ENCODE peak calls at places on chromosomes 5 and 9, in four cellular contexts. R, X, N and E are unnamed samples.
A peak's percentile ranks its signal among the peaks of the same experiment; 100 is the strongest.

GRCh38 chr9:102986425-102986824 is 8.7 kb upstream of the CYLC2 start:
- DNase-seq in R (no peak), N (no peak), X (no peak), E (no peak)

GRCh38 chr5:107564896-107565295 is 105.8 kb downstream of the EFNA5 start:
- DNase-seq in R (no peak), N (no peak), X (no peak), E (no peak)

GRCh38 chr5:131220566-131220965 is 43.3 kb upstream of the CDC42SE2 start:
- DNase-seq in N (no peak), X (no peak), R (no peak), E (no peak)

GRCh38 chr5:160369990-160370712 is at the start of gene C1QTNF2:
- DNase-seq in R (peak; percentile 88), N (peak; percentile 50), X (peak; percentile 75), E (no peak)

GRCh38 chr9:38421498-38422211 is 2.6 kb downstream of the IGFBPL1 start:
- DNase-seq in R (no peak), N (no peak), X (no peak), E (no peak)

GRCh38 chr9:138042640-138043039 is 165.1 kb downstream of the CACNA1B start:
- DNase-seq in N (no peak), R (no peak), X (no peak), E (peak; percentile 61)

GRCh38 chr5:174301848-174302625 is 256.5 kb downstream of the NSG2 start:
- DNase-seq in R (no peak), N (no peak), X (no peak), E (no peak)

GRCh38 chr9:93128715-93129224 is 5.3 kb downstream of the NINJ1 start:
- DNase-seq in N (no peak), R (no peak), X (no peak), E (no peak)

GRCh38 chr5:58933891-58934628 is 351.2 kb downstream of the RAB3C start:
- DNase-seq in N (no peak), X (no peak), R (no peak), E (no peak)

GRCh38 chr5:17077447-17078233 is 139.8 kb upstream of the BASP1 start:
- DNase-seq in X (no peak), R (no peak), N (no peak), E (no peak)

GRCh38 chr9:128523199-128523925 is 18.8 kb downstream of the GLE1 start:
- DNase-seq in R (no peak), N (no peak), X (peak; percentile 58), E (no peak)

GRCh38 chr9:99822096-99822595 is 461 bp downstream of the NR4A3 start:
- DNase-seq in N (no peak), R (peak; percentile 80), X (no peak), E (no peak)

GRCh38 chr9:120413121-120414048 is 166.6 kb downstream of the CDK5RAP2 start:
- DNase-seq in N (no peak), X (no peak), R (no peak), E (no peak)

GRCh38 chr9:87601175-87601574 is 103.5 kb downstream of the DAPK1 start:
- DNase-seq in N (peak; percentile 76), X (peak; percentile 49), R (no peak), E (peak; percentile 33)

GRCh38 chr9:15149450-15149849 is 157.6 kb downstream of the TTC39B start:
- DNase-seq in N (no peak), X (no peak), R (no peak), E (no peak)

GRCh38 chr5:142012792-142013388 is at the start of gene GNPDA1:
- DNase-seq in R (peak; percentile 87), N (peak; percentile 81), X (peak; percentile 94), E (peak; percentile 69)

GRCh38 chr9:68546596-68547390 is 6.1 kb upstream of the TMEM252 start:
- DNase-seq in X (no peak), N (no peak), R (no peak), E (no peak)
- TF ChIP-seq CTCF in X (no peak), N (no peak), R (no peak), E (no peak)

GRCh38 chr5:69364850-69365249 is 4.5 kb downstream of the AK6 start:
- DNase-seq in R (no peak), N (no peak), X (no peak), E (no peak)

GRCh38 chr5:69368458-69369368 is 607 bp downstream of the AK6 start:
- DNase-seq in N (peak; percentile 3), R (no peak), X (peak; percentile 43), E (no peak)

GRCh38 chr5:69369369-69370121 is at the start of the genes AK6, RAD17 and TAF9:
- DNase-seq in N (peak; percentile 90), X (peak; percentile 95), R (peak; percentile 96), E (peak; percentile 90)

GRCh38 chr5:69364414-69364813 is 4.9 kb downstream of the AK6 start:
- DNase-seq in R (no peak), N (no peak), X (peak; percentile 15), E (no peak)

DNA sequence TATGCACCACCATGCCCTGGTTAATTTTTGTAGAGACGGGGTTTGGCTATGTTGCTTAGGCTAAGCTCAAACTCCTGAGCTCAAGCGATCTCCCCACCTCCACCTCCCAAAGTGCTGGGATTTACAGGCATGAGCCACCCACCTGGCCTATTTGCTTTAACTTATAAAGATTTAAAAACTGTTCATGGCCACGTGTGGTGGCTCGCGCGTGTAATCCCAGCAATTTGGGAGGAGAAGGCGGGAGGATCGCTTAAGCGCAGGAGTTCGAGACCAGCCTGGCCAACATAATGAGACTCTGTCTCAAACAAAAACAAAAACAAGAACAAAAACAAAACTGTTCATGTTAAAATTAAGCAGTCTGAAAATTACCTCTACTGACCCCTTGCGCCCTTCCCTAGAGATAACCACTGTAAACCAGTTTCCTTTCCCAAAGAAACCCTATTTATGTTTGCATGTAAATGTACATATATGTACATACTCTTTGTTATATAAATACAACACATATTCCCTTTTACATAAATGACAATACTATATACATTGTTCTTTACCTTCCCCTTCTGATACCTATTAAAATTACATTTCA is 1.5 kb downstream of the AK6 start:
- DNase-seq in X (no peak), N (no peak), R (no peak), E (no peak)
- H3K4me3 ChIP-seq in X (peak overlapping the region; percentile 81), N (peak overlapping the region; percentile 94), R (peak overlapping the region; percentile 87), E (no peak overlapping the region)

DNA sequence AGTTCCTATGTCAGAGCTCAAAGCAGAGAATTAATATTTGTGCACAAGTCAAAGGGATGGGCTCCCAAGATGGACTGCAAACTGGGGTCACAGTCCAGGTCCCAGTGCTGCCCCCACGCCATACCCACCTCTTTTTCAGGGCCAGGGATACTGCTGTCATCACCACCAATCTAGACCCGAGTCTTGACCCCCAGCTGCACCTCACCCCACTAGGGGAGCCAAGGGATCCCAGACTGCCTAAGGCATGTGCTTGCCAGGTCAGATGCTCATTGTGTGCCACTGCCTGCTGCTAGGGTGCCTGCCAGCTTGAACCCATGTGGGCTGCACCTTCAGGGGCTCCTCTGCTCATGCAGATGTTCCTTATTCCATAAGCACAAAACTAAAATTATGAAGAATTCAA is 215.6 kb upstream of the NREP start:
- DNase-seq in N (no peak), X (no peak), R (no peak), E (no peak)
- TF ChIP-seq CTCF in N (no peak), X (no peak), R (no peak), E (no peak)

GRCh38 chr9:83651558-83651957 is 28.6 kb downstream of the IDNK start:
- DNase-seq in X (no peak), R (no peak), N (no peak), E (no peak)

GRCh38 chr9:83649080-83649479 is 26.1 kb downstream of the IDNK start:
- DNase-seq in X (peak; percentile 68), R (no peak), N (peak; percentile 65), E (peak; percentile 24)

GRCh38 chr9:83642784-83643183 is 19.8 kb downstream of the IDNK start:
- DNase-seq in N (no peak), X (no peak), R (no peak), E (no peak)

GRCh38 chr9:83649515-83649914 is 26.6 kb downstream of the IDNK start:
- DNase-seq in R (no peak), N (no peak), X (no peak), E (no peak)

DNA sequence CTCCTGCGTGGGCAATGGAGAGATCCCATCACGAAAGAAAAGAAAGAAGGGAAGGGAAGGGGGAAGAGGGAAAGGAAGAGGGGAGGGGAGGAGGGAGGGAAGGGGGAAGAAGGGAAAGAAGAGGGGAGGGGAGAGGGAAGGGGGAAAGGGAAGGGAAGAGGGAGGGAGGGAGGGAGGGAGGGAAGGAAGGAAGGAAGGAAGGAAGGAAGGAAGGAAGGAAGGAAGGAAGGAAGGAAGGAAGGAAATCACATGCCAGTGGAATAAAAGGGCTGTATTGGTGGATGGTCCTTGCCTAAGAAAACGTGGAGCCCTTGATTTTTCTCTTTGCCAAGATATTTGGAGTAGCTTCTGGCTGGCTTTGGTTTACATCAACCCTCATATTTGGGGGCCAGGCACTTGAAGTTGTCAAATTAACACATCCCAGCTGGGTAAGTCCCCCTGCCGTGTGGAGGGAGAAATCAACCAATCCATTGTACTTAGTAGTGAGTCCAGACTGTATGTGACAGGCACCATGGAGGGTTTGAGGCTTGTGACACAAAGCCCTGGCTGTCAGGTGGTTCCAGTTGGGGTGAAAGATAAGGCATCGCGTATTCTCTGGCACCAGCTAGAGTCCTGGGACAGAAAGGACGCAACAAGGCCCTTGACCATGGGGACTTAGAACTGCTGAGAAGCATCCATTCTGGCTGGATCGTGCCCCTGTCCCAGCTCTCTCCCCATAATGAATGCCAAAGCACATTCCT is 23.7 kb downstream of the IDNK start:
- DNase-seq in X (no peak), N (no peak), R (no peak), E (no peak)
- H3K4me3 ChIP-seq in X (no peak overlapping the region), N (no peak overlapping the region), R (no peak overlapping the region), E (no peak overlapping the region)

DNA sequence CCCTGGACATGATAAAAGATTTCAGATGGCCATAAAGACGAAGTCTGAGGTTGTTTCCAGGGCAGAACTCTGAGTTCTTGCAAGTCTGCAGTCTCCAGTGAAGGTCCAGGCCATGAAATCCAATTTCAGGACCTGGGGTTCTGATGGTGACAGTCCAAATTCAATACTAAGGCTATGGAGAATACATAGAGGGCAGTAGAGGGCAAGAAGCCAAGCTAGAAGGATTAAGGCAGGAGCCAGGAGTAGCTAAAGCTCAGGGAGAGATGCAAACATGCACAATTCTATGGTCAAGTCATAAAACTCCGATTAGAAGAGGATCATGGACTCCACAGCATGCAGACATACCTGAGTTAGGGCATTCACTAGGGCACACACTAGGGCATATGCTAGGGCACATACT is 11.4 kb downstream of the SLIT3 start:
- DNase-seq in X (no peak), R (no peak), N (no peak), E (no peak)
- TF ChIP-seq CTCF in X (peak; percentile 13), R (no peak), N (peak; percentile 35), E (no peak)

GRCh38 chr5:173242079-173242478 is 7.1 kb upstream of the NKX2-5 start:
- DNase-seq in R (no peak), N (no peak), X (no peak), E (peak; percentile 68)

GRCh38 chr5:173243808-173244305 is 8.9 kb upstream of the NKX2-5 start:
- DNase-seq in R (peak; percentile 74), N (no peak), X (no peak), E (no peak)

GRCh38 chr5:173242675-173243085 is 7.7 kb upstream of the NKX2-5 start:
- DNase-seq in N (no peak), R (peak; percentile 69), X (no peak), E (no peak)

GRCh38 chr5:173245319-173246134 is 10.5 kb upstream of the NKX2-5 start:
- DNase-seq in R (peak; percentile 72), N (no peak), X (no peak), E (no peak)

DNA sequence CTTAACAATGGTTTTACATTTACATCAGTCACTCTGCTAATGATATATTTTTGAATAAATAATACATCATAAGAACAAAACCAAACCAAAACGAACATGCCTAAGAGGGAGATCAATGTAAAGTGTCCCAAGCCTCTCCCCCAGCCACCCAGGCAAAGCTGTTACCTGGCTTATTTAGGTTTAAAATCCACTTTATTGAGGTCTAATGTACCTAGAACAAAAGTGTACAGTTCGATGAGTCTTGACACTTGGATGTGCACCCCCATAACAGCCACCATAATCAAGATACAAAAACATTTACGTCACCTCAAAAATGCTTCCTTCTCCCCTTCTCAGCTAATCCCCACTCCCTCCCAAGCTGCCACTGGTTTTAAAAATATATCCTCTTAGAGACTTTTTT is 8.2 kb upstream of the NKX2-5 start:
- DNase-seq in R (peak; percentile 4), N (no peak), X (no peak), E (no peak)
- H3K4me3 ChIP-seq in R (no peak overlapping the region), N (no peak overlapping the region), X (no peak overlapping the region), E (no peak overlapping the region)